ENCODE peak calls at places on chromosomes 12 and 14, in nine cellular contexts. One of them, this sample, is unnamed.

GRCh38 chr14:39182770-39183684 is 8.0 kb downstream of the PNN start:
- DNase-seq in HFFc6: no peak
- DNase-seq in T47D: no peak
- DNase-seq in stimulated activated CD8-positive, alpha-beta memory T cell treated with anti-CD3 and anti-CD28 coated beads, Interleukin-2, amount 100 ng/mL, for 1 hour: no peak
- DNase-seq in posterior cingulate gyrus: no peak
- DNase-seq in NCI-H1436 treated with DMSO at 0.1 percent for 48 hours: no peak
- DNase-seq in EL: no peak
- DNase-seq in HEK293T: no peak
- DNase-seq in left colon: no peak
- DNase-seq in this sample: no peak

GRCh38 chr12:21552983-21553673 is 27.0 kb downstream of the SPX start:
- DNase-seq in stimulated activated CD8-positive, alpha-beta memory T cell treated with anti-CD3 and anti-CD28 coated beads, Interleukin-2, amount 100 ng/mL, for 1 hour: no peak
- DNase-seq in T47D: no peak
- DNase-seq in EL: no peak
- DNase-seq in NCI-H1436 treated with DMSO at 0.1 percent for 48 hours: no peak
- DNase-seq in HEK293T: no peak
- DNase-seq in HFFc6: no peak
- DNase-seq in posterior cingulate gyrus: no peak
- DNase-seq in left colon: no peak
- DNase-seq in this sample: no peak

GRCh38 chr14:23043749-23044148 is 1.7 kb downstream of the PSMB11 start:
- DNase-seq in NCI-H1436 treated with DMSO at 0.1 percent for 48 hours: no peak
- DNase-seq in stimulated activated CD8-positive, alpha-beta memory T cell treated with anti-CD3 and anti-CD28 coated beads, Interleukin-2, amount 100 ng/mL, for 1 hour: no peak
- DNase-seq in left colon: no peak
- DNase-seq in EL: no peak
- DNase-seq in HEK293T: no peak
- DNase-seq in T47D: no peak
- DNase-seq in HFFc6: no peak
- DNase-seq in posterior cingulate gyrus: no peak
- DNase-seq in this sample: no peak

GRCh38 chr14:51782412-51782811 is 78.0 kb upstream of the GNG2 start:
- DNase-seq in posterior cingulate gyrus: no peak
- DNase-seq in NCI-H1436 treated with DMSO at 0.1 percent for 48 hours: no peak
- DNase-seq in T47D: no peak
- DNase-seq in HEK293T: no peak
- DNase-seq in stimulated activated CD8-positive, alpha-beta memory T cell treated with anti-CD3 and anti-CD28 coated beads, Interleukin-2, amount 100 ng/mL, for 1 hour: no peak
- DNase-seq in HFFc6: no peak
- DNase-seq in left colon: no peak
- DNase-seq in EL: no peak
- DNase-seq in this sample: no peak

GRCh38 chr14:20855652-20856291 is 35.4 kb upstream of the RNASE3 start:
- DNase-seq in HEK293T: peak; percentile 71
- DNase-seq in posterior cingulate gyrus: peak; percentile 32
- DNase-seq in stimulated activated CD8-positive, alpha-beta memory T cell treated with anti-CD3 and anti-CD28 coated beads, Interleukin-2, amount 100 ng/mL, for 1 hour: no peak
- DNase-seq in EL: peak; percentile 52
- DNase-seq in T47D: peak; percentile 88
- DNase-seq in NCI-H1436 treated with DMSO at 0.1 percent for 48 hours: no peak
- DNase-seq in HFFc6: peak; percentile 65
- DNase-seq in left colon: peak; percentile 44
- DNase-seq in this sample: peak; percentile 70

GRCh38 chr12:19744760-19745218 is 305.5 kb downstream of the AEBP2 start:
- DNase-seq in left colon: no peak
- DNase-seq in T47D: no peak
- DNase-seq in posterior cingulate gyrus: no peak
- DNase-seq in NCI-H1436 treated with DMSO at 0.1 percent for 48 hours: no peak
- DNase-seq in stimulated activated CD8-positive, alpha-beta memory T cell treated with anti-CD3 and anti-CD28 coated beads, Interleukin-2, amount 100 ng/mL, for 1 hour: no peak
- DNase-seq in HFFc6: no peak
- DNase-seq in EL: peak; percentile 19
- DNase-seq in HEK293T: no peak
- DNase-seq in this sample: no peak

GRCh38 chr12:3170423-3171194 is 93.4 kb downstream of the TSPAN9 start:
- DNase-seq in posterior cingulate gyrus: no peak
- DNase-seq in HEK293T: no peak
- DNase-seq in T47D: no peak
- DNase-seq in left colon: no peak
- DNase-seq in EL: peak; percentile 91
- DNase-seq in NCI-H1436 treated with DMSO at 0.1 percent for 48 hours: no peak
- DNase-seq in stimulated activated CD8-positive, alpha-beta memory T cell treated with anti-CD3 and anti-CD28 coated beads, Interleukin-2, amount 100 ng/mL, for 1 hour: no peak
- DNase-seq in HFFc6: peak; percentile 91
- DNase-seq in this sample: no peak

GRCh38 chr14:91311284-91311662 is 66.8 kb upstream of the GPR68 start:
- DNase-seq in HEK293T: no peak
- DNase-seq in stimulated activated CD8-positive, alpha-beta memory T cell treated with anti-CD3 and anti-CD28 coated beads, Interleukin-2, amount 100 ng/mL, for 1 hour: no peak
- DNase-seq in EL: no peak
- DNase-seq in T47D: no peak
- DNase-seq in left colon: peak; percentile 52
- DNase-seq in posterior cingulate gyrus: no peak
- DNase-seq in NCI-H1436 treated with DMSO at 0.1 percent for 48 hours: no peak
- DNase-seq in HFFc6: no peak
- DNase-seq in this sample: no peak

GRCh38 chr12:22299294-22299912 is 35.1 kb downstream of the ST8SIA1 start:
- DNase-seq in stimulated activated CD8-positive, alpha-beta memory T cell treated with anti-CD3 and anti-CD28 coated beads, Interleukin-2, amount 100 ng/mL, for 1 hour: no peak
- DNase-seq in T47D: peak; percentile 61
- DNase-seq in HFFc6: no peak
- DNase-seq in posterior cingulate gyrus: no peak
- DNase-seq in NCI-H1436 treated with DMSO at 0.1 percent for 48 hours: no peak
- DNase-seq in HEK293T: no peak
- DNase-seq in EL: no peak
- DNase-seq in left colon: no peak
- DNase-seq in this sample: no peak

GRCh38 chr14:101335061-101335661 is 226.1 kb upstream of the DIO3 start:
- DNase-seq in left colon: no peak
- DNase-seq in EL: no peak
- DNase-seq in HFFc6: no peak
- DNase-seq in NCI-H1436 treated with DMSO at 0.1 percent for 48 hours: no peak
- DNase-seq in stimulated activated CD8-positive, alpha-beta memory T cell treated with anti-CD3 and anti-CD28 coated beads, Interleukin-2, amount 100 ng/mL, for 1 hour: no peak
- DNase-seq in T47D: peak; percentile 47
- DNase-seq in HEK293T: no peak
- DNase-seq in posterior cingulate gyrus: no peak
- DNase-seq in this sample: no peak

GRCh38 chr12:15220961-15221885 is at the start of gene RERG:
- DNase-seq in left colon: peak; percentile 56
- DNase-seq in stimulated activated CD8-positive, alpha-beta memory T cell treated with anti-CD3 and anti-CD28 coated beads, Interleukin-2, amount 100 ng/mL, for 1 hour: peak; percentile 48
- DNase-seq in EL: peak; percentile 64
- DNase-seq in T47D: peak; percentile 91
- DNase-seq in HFFc6: peak; percentile 39
- DNase-seq in HEK293T: peak; percentile 89
- DNase-seq in posterior cingulate gyrus: peak; percentile 66
- DNase-seq in NCI-H1436 treated with DMSO at 0.1 percent for 48 hours: no peak
- DNase-seq in this sample: peak; percentile 33

GRCh38 chr14:39014460-39014859 is 88.6 kb downstream of the SEC23A start:
- DNase-seq in HEK293T: no peak
- DNase-seq in left colon: no peak
- DNase-seq in T47D: no peak
- DNase-seq in NCI-H1436 treated with DMSO at 0.1 percent for 48 hours: no peak
- DNase-seq in stimulated activated CD8-positive, alpha-beta memory T cell treated with anti-CD3 and anti-CD28 coated beads, Interleukin-2, amount 100 ng/mL, for 1 hour: no peak
- DNase-seq in HFFc6: no peak
- DNase-seq in posterior cingulate gyrus: no peak
- DNase-seq in EL: no peak
- DNase-seq in this sample: no peak

GRCh38 chr14:31787377-31787776 is 226.2 kb downstream of the NUBPL start:
- DNase-seq in posterior cingulate gyrus: no peak
- DNase-seq in EL: peak; percentile 5
- DNase-seq in HFFc6: peak; percentile 2
- DNase-seq in T47D: peak; percentile 26
- DNase-seq in HEK293T: peak; percentile 6
- DNase-seq in stimulated activated CD8-positive, alpha-beta memory T cell treated with anti-CD3 and anti-CD28 coated beads, Interleukin-2, amount 100 ng/mL, for 1 hour: no peak
- DNase-seq in left colon: no peak
- DNase-seq in NCI-H1436 treated with DMSO at 0.1 percent for 48 hours: no peak
- DNase-seq in this sample: peak; percentile 4

GRCh38 chr12:106585862-106586534 is 3.2 kb downstream of the RFX4 start:
- DNase-seq in left colon: no peak
- DNase-seq in T47D: no peak
- DNase-seq in posterior cingulate gyrus: no peak
- DNase-seq in EL: no peak
- DNase-seq in HFFc6: no peak
- DNase-seq in NCI-H1436 treated with DMSO at 0.1 percent for 48 hours: no peak
- DNase-seq in stimulated activated CD8-positive, alpha-beta memory T cell treated with anti-CD3 and anti-CD28 coated beads, Interleukin-2, amount 100 ng/mL, for 1 hour: no peak
- DNase-seq in HEK293T: no peak
- DNase-seq in this sample: no peak

GRCh38 chr12:109293106-109293505 is 16.0 kb downstream of the FOXN4 start:
- DNase-seq in EL: no peak
- DNase-seq in stimulated activated CD8-positive, alpha-beta memory T cell treated with anti-CD3 and anti-CD28 coated beads, Interleukin-2, amount 100 ng/mL, for 1 hour: no peak
- DNase-seq in HEK293T: no peak
- DNase-seq in left colon: no peak
- DNase-seq in T47D: no peak
- DNase-seq in NCI-H1436 treated with DMSO at 0.1 percent for 48 hours: no peak
- DNase-seq in posterior cingulate gyrus: no peak
- DNase-seq in HFFc6: no peak
- DNase-seq in this sample: no peak

GRCh38 chr14:87014854-87015253 is 978.1 kb downstream of the GALC start:
- DNase-seq in T47D: peak; percentile 55
- DNase-seq in left colon: no peak
- DNase-seq in HFFc6: no peak
- DNase-seq in HEK293T: no peak
- DNase-seq in NCI-H1436 treated with DMSO at 0.1 percent for 48 hours: no peak
- DNase-seq in stimulated activated CD8-positive, alpha-beta memory T cell treated with anti-CD3 and anti-CD28 coated beads, Interleukin-2, amount 100 ng/mL, for 1 hour: no peak
- DNase-seq in posterior cingulate gyrus: no peak
- DNase-seq in EL: no peak
- DNase-seq in this sample: no peak

GRCh38 chr12:117231750-117232149 is 41.5 kb upstream of the FBXO21 start:
- DNase-seq in T47D: no peak
- DNase-seq in HFFc6: no peak
- DNase-seq in HEK293T: no peak
- DNase-seq in left colon: no peak
- DNase-seq in EL: no peak
- DNase-seq in posterior cingulate gyrus: no peak
- DNase-seq in NCI-H1436 treated with DMSO at 0.1 percent for 48 hours: no peak
- DNase-seq in stimulated activated CD8-positive, alpha-beta memory T cell treated with anti-CD3 and anti-CD28 coated beads, Interleukin-2, amount 100 ng/mL, for 1 hour: no peak
- DNase-seq in this sample: no peak

GRCh38 chr12:50927356-50927755 is 25.0 kb upstream of the HIGD1C start:
- DNase-seq in EL: no peak
- DNase-seq in posterior cingulate gyrus: no peak
- DNase-seq in HFFc6: no peak
- DNase-seq in left colon: no peak
- DNase-seq in stimulated activated CD8-positive, alpha-beta memory T cell treated with anti-CD3 and anti-CD28 coated beads, Interleukin-2, amount 100 ng/mL, for 1 hour: no peak
- DNase-seq in T47D: no peak
- DNase-seq in HEK293T: no peak
- DNase-seq in NCI-H1436 treated with DMSO at 0.1 percent for 48 hours: no peak
- DNase-seq in this sample: no peak

GRCh38 chr14:51828017-51828797 is 32.2 kb upstream of the GNG2 start:
- DNase-seq in NCI-H1436 treated with DMSO at 0.1 percent for 48 hours: peak; percentile 41
- DNase-seq in HEK293T: no peak
- DNase-seq in stimulated activated CD8-positive, alpha-beta memory T cell treated with anti-CD3 and anti-CD28 coated beads, Interleukin-2, amount 100 ng/mL, for 1 hour: peak; percentile 44
- DNase-seq in HFFc6: peak; percentile 72
- DNase-seq in T47D: no peak
- DNase-seq in EL: peak; percentile 82
- DNase-seq in posterior cingulate gyrus: no peak
- DNase-seq in left colon: peak; percentile 31
- DNase-seq in this sample: no peak

GRCh38 chr14:41606249-41607118 is at the start of gene LRFN5:
- DNase-seq in NCI-H1436 treated with DMSO at 0.1 percent for 48 hours: no peak
- DNase-seq in stimulated activated CD8-positive, alpha-beta memory T cell treated with anti-CD3 and anti-CD28 coated beads, Interleukin-2, amount 100 ng/mL, for 1 hour: no peak
- DNase-seq in left colon: no peak
- DNase-seq in posterior cingulate gyrus: no peak
- DNase-seq in HFFc6: no peak
- DNase-seq in T47D: no peak
- DNase-seq in HEK293T: peak; percentile 28
- DNase-seq in EL: no peak
- DNase-seq in this sample: peak; percentile 44

GRCh38 chr12:32496946-32497345 is 97.6 kb downstream of the FGD4 start:
- DNase-seq in EL: no peak
- DNase-seq in NCI-H1436 treated with DMSO at 0.1 percent for 48 hours: no peak
- DNase-seq in posterior cingulate gyrus: no peak
- DNase-seq in left colon: no peak
- DNase-seq in stimulated activated CD8-positive, alpha-beta memory T cell treated with anti-CD3 and anti-CD28 coated beads, Interleukin-2, amount 100 ng/mL, for 1 hour: no peak
- DNase-seq in HFFc6: no peak
- DNase-seq in T47D: no peak
- DNase-seq in HEK293T: no peak
- DNase-seq in this sample: no peak

GRCh38 chr12:40344312-40344711 is 119.5 kb downstream of the LRRK2 start:
- DNase-seq in EL: no peak
- DNase-seq in NCI-H1436 treated with DMSO at 0.1 percent for 48 hours: no peak
- DNase-seq in posterior cingulate gyrus: no peak
- DNase-seq in left colon: no peak
- DNase-seq in T47D: no peak
- DNase-seq in HEK293T: no peak
- DNase-seq in stimulated activated CD8-positive, alpha-beta memory T cell treated with anti-CD3 and anti-CD28 coated beads, Interleukin-2, amount 100 ng/mL, for 1 hour: no peak
- DNase-seq in HFFc6: no peak
- DNase-seq in this sample: no peak

This sample was measured in SHP77.